ENCODE peak calls at places on chromosomes 5 and 9, in four cellular contexts. D is GM23248, T is HCT116, M is fibroblast of lung. U is an unnamed sample. For H3K4me1, the result is how much of the 10 kb centered on the place peaks cover.

GRCh38 chr5:150585781-150586461 is 54.5 kb upstream of the SYNPO start:
- DNase-seq in T (no peak), M (no peak), D (no peak), U (no peak)

GRCh38 chr5:2289380-2289779 is 406.7 kb upstream of the IRX4 start:
- DNase-seq in T (no peak), D (no peak), M (no peak), U (no peak)

GRCh38 chr5:71988808-71989207 is 118.5 kb upstream of the MAP1B start:
- DNase-seq in D (no peak), T (no peak), M (no peak), U (no peak)

GRCh38 chr9:88814521-88815101 is 176.7 kb upstream of the S1PR3 start:
- DNase-seq in M (peak), D (peak), T (no peak), U (peak)

GRCh38 chr9:137721479-137721878 is 102.7 kb downstream of the EHMT1 start:
- DNase-seq in D (no peak), T (no peak), M (no peak), U (no peak)

GRCh38 chr9:109880276-109881169 is 100.5 kb downstream of the PALM2AKAP2 start:
- DNase-seq in T (peak), D (peak), M (peak), U (no peak)

GRCh38 chr5:118479285-118479684 is 509.1 kb downstream of the DTWD2 start:
- DNase-seq in T (no peak), M (no peak), D (no peak), U (no peak)

GRCh38 chr5:117455236-117456233 is 880.9 kb upstream of the SEMA6A start:
- DNase-seq in D (no peak), T (peak), M (no peak), U (no peak)

GRCh38 chr9:122900791-122901190 is 4.4 kb downstream of the RC3H2 start:
- DNase-seq in D (peak), T (no peak), M (peak), U (peak)

GRCh38 chr9:132776891-132777290 is 101.2 kb downstream of the AK8 start:
- DNase-seq in M (no peak), T (no peak), D (no peak), U (no peak)

GRCh38 chr9:16191691-16192402 is 639.0 kb downstream of the CCDC171 start:
- DNase-seq in D (peak), M (peak), T (peak), U (peak)

GRCh38 chr9:76109953-76110352 is 219.5 kb downstream of the PCSK5 start:
- DNase-seq in T (no peak), M (peak), D (peak), U (peak)

GRCh38 chr9:129351058-129351641 is 173.1 kb upstream of the IER5L start:
- DNase-seq in M (no peak), D (no peak), T (no peak), U (no peak)

GRCh38 chr9:27771803-27772545 is 198.7 kb upstream of the C9orf72 start:
- DNase-seq in D (no peak), T (no peak), M (peak), U (peak)

GRCh38 chr9:86389648-86390047 is 35.4 kb upstream of the TUT7 start:
- DNase-seq in M (no peak), D (no peak), T (no peak), U (no peak)

GRCh38 chr9:16023466-16023865 is 470.6 kb downstream of the CCDC171 start:
- DNase-seq in M (peak), D (peak), T (no peak), U (peak)

GRCh38 chr5:91281409-91281808 is 101.7 kb downstream of the ARRDC3 start:
- DNase-seq in D (peak), T (peak), M (peak), U (peak)

GRCh38 chr5:5629579-5629978 is 207.1 kb downstream of the ICE1 start:
- DNase-seq in D (peak), M (no peak), T (no peak), U (no peak)

GRCh38 chr5:13378073-13378472 is 566.4 kb downstream of the DNAH5 start:
- DNase-seq in D (peak), T (no peak), M (peak), U (peak)
- H2AFZ ChIP-seq in D (no peak), T (no peak), M (no peak), U (no peak)

GRCh38 chr9:99822096-99822595 is 461 bp downstream of the NR4A3 start:
- DNase-seq in T (no peak), M (no peak), D (peak), U (no peak)

GRCh38 chr9:99821187-99822095 is at the start of gene NR4A3:
- DNase-seq in D (peak), T (peak), M (peak), U (peak)

GRCh38 chr9:99819484-99820329 is 2.0 kb upstream of the NR4A3 start:
- DNase-seq in M (peak), T (peak), D (peak), U (peak)

GRCh38 chr9:99819123-99819483 is 2.6 kb upstream of the NR4A3 start:
- DNase-seq in M (no peak), T (no peak), D (no peak), U (no peak)

DNA sequence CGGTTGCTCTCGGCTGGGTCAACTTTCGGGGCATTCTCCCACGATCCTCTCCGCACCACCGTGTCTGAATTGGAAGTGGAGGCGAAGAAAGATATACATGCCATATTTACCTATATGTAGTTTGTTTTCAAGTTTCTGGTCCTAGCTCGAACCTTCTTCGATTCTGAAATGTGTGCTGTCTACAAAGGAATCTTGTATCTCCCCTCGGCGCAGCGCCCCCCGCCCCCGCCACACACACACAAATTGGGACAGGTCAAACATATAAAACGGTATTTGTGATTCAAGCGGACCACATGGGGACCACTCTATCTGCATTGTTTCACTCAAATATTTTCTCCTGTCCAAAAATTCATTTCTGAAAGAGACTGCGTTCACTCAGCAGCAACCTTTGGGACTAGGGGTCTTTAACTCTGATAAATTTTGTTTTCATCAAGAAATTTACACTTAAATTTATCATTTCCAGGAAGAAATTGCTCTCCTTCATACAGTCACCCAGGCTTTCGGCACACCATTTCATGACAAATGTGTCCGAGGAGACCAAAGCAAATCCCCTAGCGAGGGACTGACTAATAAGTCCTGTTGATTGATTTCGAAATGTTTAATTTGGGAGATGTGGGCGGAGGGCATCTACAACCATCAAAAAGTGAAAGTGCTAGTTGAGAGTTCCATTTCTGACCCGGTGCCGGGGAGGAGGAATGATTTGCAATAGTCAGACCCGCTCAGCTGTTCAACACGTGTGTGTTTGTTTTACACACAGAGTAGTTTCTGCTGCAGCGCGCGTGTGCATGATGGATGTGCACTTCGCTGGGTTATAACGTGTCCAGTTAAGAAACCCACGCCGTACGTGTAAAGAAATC is 1.1 kb upstream of the NR4A3 start:
- DNase-seq in T (no peak), D (peak), M (peak), U (peak)
- H3K4me1 ChIP-seq in T (under half), D (under half), M (under half), U (under half)

GRCh38 chr5:142652563-142652962 is 33.3 kb downstream of the FGF1 start:
- DNase-seq in M (no peak), T (no peak), D (no peak), U (no peak)
- H2AFZ ChIP-seq in M (no peak), T (no peak), D (no peak), U (peak)

DNA sequence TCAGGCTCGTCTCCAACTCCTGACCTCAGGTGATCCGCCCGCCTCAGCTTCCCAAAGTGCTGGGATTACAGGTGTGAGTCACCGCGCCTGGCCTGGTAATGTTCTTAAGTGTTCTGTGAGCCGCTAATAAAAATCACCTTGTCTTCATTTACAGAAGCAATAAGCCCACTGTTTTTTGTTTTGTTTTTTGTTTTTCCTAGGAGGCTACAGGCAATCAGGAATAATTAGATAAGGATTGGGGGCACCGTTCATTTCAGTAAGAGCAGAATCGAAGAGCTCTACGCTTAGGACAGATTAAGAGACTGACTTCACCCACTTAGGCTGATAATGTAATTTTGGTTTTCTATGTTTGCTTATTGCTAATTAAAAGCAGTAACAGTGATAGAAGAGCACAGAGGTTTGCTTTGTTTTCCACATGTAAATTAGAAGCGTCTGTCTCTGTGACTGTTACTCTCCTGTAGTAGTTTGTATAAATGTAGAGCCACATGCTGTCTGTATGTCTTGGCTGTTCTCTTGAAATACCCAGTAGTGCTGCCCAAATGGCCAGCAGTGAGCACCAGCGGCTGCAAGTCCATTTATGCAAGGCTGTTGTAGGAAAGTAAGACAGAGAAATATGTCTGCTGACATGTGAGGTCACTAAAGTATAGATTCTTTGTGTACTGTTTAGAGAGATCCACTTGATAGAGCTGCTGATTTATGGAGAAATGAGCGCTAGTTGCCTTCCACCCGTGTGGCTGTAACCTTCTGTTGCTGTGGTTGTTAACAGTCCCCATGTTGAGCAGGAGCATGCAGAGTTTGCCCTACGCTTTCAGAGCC is 30.5 kb downstream of the TRIO start:
- DNase-seq in D (peak), M (no peak), T (no peak), U (no peak)
- H3K4me1 ChIP-seq in D (half or more), M (under half), T (under half), U (half or more)

GRCh38 chr5:140114341-140115185 is 654 bp downstream of the PURA start:
- DNase-seq in T (no peak), D (peak), M (peak), U (peak)
- H2AFZ ChIP-seq in T (no peak), D (peak), M (peak), U (peak)

GRCh38 chr5:61311836-61312808 is 19.9 kb upstream of the ZSWIM6 start:
- DNase-seq in T (no peak), D (peak), M (peak), U (peak)
- H3K4me1 ChIP-seq in T (under half), D (under half), M (under half), U (under half)

GRCh38 chr9:17535176-17535575 is 43.7 kb upstream of the SH3GL2 start:
- DNase-seq in T (no peak), D (no peak), M (no peak), U (no peak)

GRCh38 chr9:17528859-17529258 is 50.0 kb upstream of the SH3GL2 start:
- DNase-seq in T (no peak), D (peak), M (no peak), U (no peak)

GRCh38 chr9:17532461-17532860 is 46.4 kb upstream of the SH3GL2 start:
- DNase-seq in T (no peak), M (no peak), D (no peak), U (no peak)

GRCh38 chr9:17536027-17536426 is 42.8 kb upstream of the SH3GL2 start:
- DNase-seq in M (no peak), D (no peak), T (no peak), U (no peak)

GRCh38 chr9:17531642-17532254 is 47.1 kb upstream of the SH3GL2 start:
- DNase-seq in T (peak), M (peak), D (peak), U (peak)
- H2AFZ ChIP-seq in T (no peak), M (peak), D (peak), U (peak)

U was measured in astrocyte.